ENCODE peak calls at places on chromosome 18, in seven cellular contexts. S is cardiac fibroblast, D is kidney epithelial cell, B is left ventricle myocardium inferior, Q is AG04450, H is astrocyte of the spinal cord, Z is fibroblast of lung. P is an unnamed sample.

GRCh38 chr18:70044626-70045025 is 97.0 kb upstream of the CD226 start:
- DNase-seq in S (peak), D (peak), B (no peak), Q (peak), H (peak), Z (peak), P (no peak)

GRCh38 chr18:42048150-42048549 is 93.1 kb downstream of the PIK3C3 start:
- DNase-seq in S (peak), D (peak), B (no peak), Q (peak), H (peak), Z (peak), P (no peak)

GRCh38 chr18:5574843-5575242 is 31.0 kb upstream of the EPB41L3 start:
- DNase-seq in S (no peak), D (no peak), B (no peak), Q (no peak), H (no peak), Z (no peak), P (no peak)

GRCh38 chr18:32552421-32553030 is 81.8 kb upstream of the GAREM1 start:
- DNase-seq in S (peak), D (no peak), B (no peak), Q (peak), H (peak), Z (peak), P (peak)

GRCh38 chr18:68962623-68963022 is 164.7 kb downstream of the CCDC102B start:
- DNase-seq in S (no peak), D (no peak), B (no peak), Q (no peak), H (no peak), Z (no peak), P (no peak)

GRCh38 chr18:46657115-46657955 is at the start of gene LOXHD1:
- DNase-seq in S (no peak), D (no peak), B (no peak), Q (no peak), H (no peak), Z (no peak), P (no peak)

GRCh38 chr18:50194623-50195532 is at the start of gene MYO5B:
- DNase-seq in S (no peak), D (no peak), B (peak), Q (no peak), H (no peak), Z (no peak), P (peak)

GRCh38 chr18:50797147-50797546 is 22.7 kb downstream of the MRO start:
- DNase-seq in S (no peak), D (no peak), B (no peak), Q (no peak), H (no peak), Z (no peak), P (no peak)

GRCh38 chr18:8765692-8766463 is 60.5 kb downstream of the MTCL1 start:
- DNase-seq in S (no peak), D (no peak), B (no peak), Q (no peak), H (peak), Z (no peak), P (no peak)

GRCh38 chr18:11259421-11259820 is 110.1 kb upstream of the PIEZO2 start:
- DNase-seq in S (no peak), D (no peak), B (peak), Q (no peak), H (no peak), Z (no peak), P (peak)

GRCh38 chr18:22728016-22728415 is 205.1 kb upstream of the RBBP8 start:
- DNase-seq in S (no peak), D (no peak), B (no peak), Q (no peak), H (no peak), Z (no peak), P (no peak)

GRCh38 chr18:35713545-35713944 is 132.0 kb downstream of the GALNT1 start:
- DNase-seq in S (peak), D (no peak), B (no peak), Q (no peak), H (peak), Z (peak), P (no peak)

GRCh38 chr18:37484893-37485834 is 80.4 kb downstream of the CELF4 start:
- DNase-seq in S (peak), D (peak), B (no peak), Q (no peak), H (no peak), Z (peak), P (no peak)

GRCh38 chr18:57790316-57790715 is 12.8 kb downstream of the ATP8B1 start:
- DNase-seq in S (no peak), D (no peak), B (no peak), Q (no peak), H (no peak), Z (no peak), P (no peak)

GRCh38 chr18:75694292-75694691 is 266.8 kb upstream of the SMIM21 start:
- DNase-seq in S (no peak), D (no peak), B (no peak), Q (no peak), H (no peak), Z (no peak), P (no peak)

GRCh38 chr18:75697493-75697892 is 270.0 kb upstream of the SMIM21 start:
- DNase-seq in S (no peak), D (no peak), B (no peak), Q (no peak), H (no peak), Z (no peak), P (no peak)

GRCh38 chr18:75698861-75699260 is 271.4 kb upstream of the SMIM21 start:
- DNase-seq in S (no peak), D (no peak), B (no peak), Q (no peak), H (no peak), Z (no peak), P (no peak)
- H3K4me3 ChIP-seq in S (no peak), D (no peak), B (no peak), Q (no peak), H (no peak), Z (no peak), P (no peak)

GRCh38 chr18:29879763-29880162 is 1162.8 kb downstream of the DSC3 start:
- DNase-seq in S (no peak), D (no peak), B (no peak), Q (no peak), H (no peak), Z (no peak), P (no peak)
- TF ChIP-seq CTCF in S (no peak), D (no peak), B (no peak), Q (no peak), H (no peak), Z (no peak), P (no peak)

GRCh38 chr18:61333746-61334490 is 688 bp downstream of the CDH20 start:
- DNase-seq in S (peak), D (no peak), B (no peak), Q (no peak), H (peak), Z (peak), P (peak)
- H3K4me3 ChIP-seq in S (peak), D (peak), B (peak), Q (no peak), H (peak), Z (peak), P (no peak)

GRCh38 chr18:63819780-63820179 is 44.6 kb downstream of the SERPINB7 start:
- DNase-seq in S (no peak), D (no peak), B (no peak), Q (no peak), H (no peak), Z (no peak), P (no peak)

GRCh38 chr18:63820694-63821093 is 45.5 kb downstream of the SERPINB7 start:
- DNase-seq in S (no peak), D (no peak), B (no peak), Q (no peak), H (no peak), Z (no peak), P (no peak)

GRCh38 chr18:63828120-63828519 is 52.9 kb downstream of the SERPINB7 start:
- DNase-seq in S (no peak), D (no peak), B (no peak), Q (no peak), H (no peak), Z (no peak), P (no peak)

GRCh38 chr18:63823516-63824219 is 48.5 kb downstream of the SERPINB7 start:
- DNase-seq in S (peak), D (no peak), B (peak), Q (peak), H (peak), Z (peak), P (no peak)

DNA sequence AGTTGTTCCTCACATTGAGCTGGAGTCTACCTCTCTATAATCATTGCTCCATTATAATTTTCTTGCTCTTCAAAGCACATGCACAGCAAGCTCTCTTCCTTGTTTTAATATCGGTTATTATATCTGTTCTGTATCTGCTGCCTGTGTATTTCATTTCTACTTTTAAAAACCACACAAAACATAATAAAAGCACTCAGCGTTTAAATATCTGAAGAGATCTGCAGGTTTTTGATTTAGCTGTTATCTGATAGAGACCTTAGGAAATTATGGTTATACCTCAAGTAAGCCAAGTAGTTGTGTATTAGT is 49.0 kb downstream of the SERPINB7 start:
- DNase-seq in S (no peak), D (no peak), B (no peak), Q (no peak), H (no peak), Z (no peak), P (no peak)
- TF ChIP-seq CTCF in S (no peak), D (no peak), B (no peak), Q (no peak), H (no peak), Z (no peak), P (no peak)

GRCh38 chr18:79069792-79070151 is 578 bp downstream of the ATP9B start:
- DNase-seq in S (no peak), D (no peak), B (no peak), Q (no peak), H (peak), Z (no peak), P (no peak)

GRCh38 chr18:79070486-79070885 is 1.3 kb downstream of the ATP9B start:
- DNase-seq in S (no peak), D (no peak), B (no peak), Q (no peak), H (no peak), Z (peak), P (no peak)

GRCh38 chr18:79068299-79068945 is 772 bp upstream of the ATP9B start:
- DNase-seq in S (peak), D (no peak), B (no peak), Q (no peak), H (peak), Z (peak), P (no peak)

GRCh38 chr18:79068946-79069791 is at the start of gene ATP9B:
- DNase-seq in S (peak), D (peak), B (peak), Q (peak), H (peak), Z (peak), P (peak)

DNA sequence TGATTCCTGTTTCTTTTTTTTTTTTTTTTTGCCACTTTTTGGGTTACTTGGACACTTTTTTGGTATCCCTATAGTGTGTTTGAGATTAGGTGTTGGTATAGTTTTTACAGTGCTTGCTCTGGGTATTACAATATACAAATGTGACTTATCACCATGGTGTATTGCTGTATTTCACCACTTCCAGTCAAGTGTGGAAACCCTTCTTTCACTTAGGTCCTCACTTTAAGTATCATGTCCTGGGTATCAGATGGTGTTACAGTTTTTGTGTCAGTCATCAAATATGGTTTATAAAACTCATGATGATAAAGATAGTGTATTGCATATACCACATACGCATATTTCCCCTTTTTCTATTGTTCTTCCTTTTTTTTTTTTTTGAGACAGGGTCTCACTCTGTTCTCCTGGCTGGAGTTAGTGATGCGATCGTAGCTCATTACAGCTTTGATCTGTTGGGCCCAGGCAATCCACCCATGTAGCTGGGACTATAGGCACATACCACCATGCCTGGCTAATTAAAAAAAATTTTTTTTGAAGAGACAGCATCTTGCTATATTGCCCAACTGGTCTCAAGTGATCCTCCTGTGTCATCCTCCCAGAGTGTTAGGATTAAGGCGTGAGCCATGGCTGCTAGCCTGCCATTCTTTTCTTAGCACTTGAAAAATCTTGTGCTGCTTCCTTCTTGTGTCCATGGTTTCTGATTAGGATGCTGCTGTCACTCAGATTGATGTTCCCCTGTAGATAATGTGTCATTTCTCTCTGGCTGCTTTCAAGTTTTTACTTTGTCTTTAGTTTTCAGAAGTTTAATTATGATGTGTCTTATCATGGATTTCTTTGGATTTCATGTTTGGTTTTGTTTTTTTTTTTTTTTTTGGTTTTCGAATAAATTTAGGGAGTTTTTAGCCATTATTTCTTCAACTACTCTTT is 2.1 kb downstream of the ATP9B start:
- DNase-seq in S (no peak), D (no peak), B (no peak), Q (no peak), H (no peak), Z (no peak), P (no peak)
- H3K4me3 ChIP-seq in S (no peak), D (no peak), B (no peak), Q (no peak), H (no peak), Z (peak), P (no peak)

GRCh38 chr18:61612517-61612916 is 279.3 kb downstream of the CDH20 start:
- DNase-seq in S (no peak), D (no peak), B (no peak), Q (no peak), H (no peak), Z (no peak), P (no peak)
- TF ChIP-seq CTCF in S (peak), D (no peak), B (peak), Q (peak), H (peak), Z (peak), P (no peak)

DNA sequence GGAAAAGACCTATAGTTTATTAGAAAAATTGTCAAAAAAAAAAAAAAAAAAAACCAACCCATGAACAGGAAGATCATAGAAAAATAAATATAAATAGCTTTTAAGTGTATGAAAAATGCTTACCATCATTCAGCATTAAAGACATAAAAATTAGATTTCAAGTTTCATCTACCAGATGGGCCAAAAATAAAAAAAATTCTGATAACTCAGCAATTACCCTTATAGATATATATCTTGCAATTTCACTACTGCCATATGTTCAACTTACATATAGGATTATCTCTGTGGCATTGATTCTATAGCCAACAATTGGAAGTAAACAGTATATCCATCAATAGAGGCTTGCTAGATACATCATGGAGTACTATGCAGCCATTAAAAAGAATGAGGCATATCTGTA is 126.6 kb upstream of the SMAD2 start:
- DNase-seq in S (no peak), D (no peak), B (no peak), Q (no peak), H (no peak), Z (no peak), P (no peak)
- H3K4me3 ChIP-seq in S (no peak), D (no peak), B (no peak), Q (no peak), H (no peak), Z (no peak), P (no peak)

GRCh38 chr18:63058521-63058920 is 261.0 kb downstream of the BCL2 start:
- DNase-seq in S (no peak), D (no peak), B (no peak), Q (no peak), H (no peak), Z (no peak), P (no peak)
- TF ChIP-seq CTCF in S (no peak), D (no peak), B (no peak), Q (no peak), H (no peak), Z (no peak), P (no peak)

GRCh38 chr18:3771121-3771971 is 321.4 kb downstream of the TGIF1 start:
- DNase-seq in S (peak), D (peak), B (peak), Q (peak), H (peak), Z (peak), P (peak)
- H3K4me3 ChIP-seq in S (peak), D (peak), B (peak), Q (peak), H (peak), Z (peak), P (peak)

GRCh38 chr18:52451851-52452250 is 111.9 kb downstream of the DCC start:
- DNase-seq in S (no peak), D (no peak), B (no peak), Q (no peak), H (no peak), Z (no peak), P (no peak)
- TF ChIP-seq CTCF in S (no peak), D (no peak), B (no peak), Q (no peak), H (no peak), Z (no peak), P (no peak)

P was measured in left lung.